ENCODE peak calls at places on chromosomes 7 and 10, in six cellular contexts. L is Right ventricle myocardium superior; C is GM23338; Y is brain microvascular endothelial cell; H is stimulated activated CD4-positive, alpha-beta T cell treated with anti-CD3 and anti-CD28 coated beads, Interleukin-12 subunit alpha, Interleukin-12 subunit beta, amount 100 ng/mL, for 4 hours; R is activated effector memory CD4-positive, alpha-beta T cell treated with anti-CD3 and anti-CD28 coated beads, Interleukin-2, amount 50 U/mL, for 16 hours. F is an unnamed sample.

GRCh38 chr7:2109936-2110585 is 122.7 kb downstream of the MAD1L1 start:
- DNase-seq in L (no peak), C (no peak), H (peak; percentile 54), Y (peak; percentile 94), R (peak; percentile 77), F (no peak)

GRCh38 chr7:77696643-77697534 is 630 bp downstream of the RSBN1L start:
- DNase-seq in R (peak; percentile 87), Y (peak; percentile 24), H (peak; percentile 64), L (peak; percentile 79), C (peak; percentile 74), F (peak; percentile 50)

GRCh38 chr7:141839256-141839655 is 2.0 kb downstream of the PRSS37 start:
- DNase-seq in L (no peak), Y (no peak), C (no peak), H (no peak), R (no peak), F (no peak)

GRCh38 chr7:41816111-41816510 is 113.2 kb upstream of the INHBA start:
- DNase-seq in R (no peak), Y (no peak), L (no peak), C (no peak), H (no peak), F (no peak)

GRCh38 chr10:123847686-123848432 is 43.7 kb downstream of the CPXM2 start:
- DNase-seq in L (no peak), R (no peak), H (no peak), Y (no peak), C (no peak), F (no peak)

GRCh38 chr10:21771219-21771618 is 232.3 kb downstream of the DNAJC1 start:
- DNase-seq in H (no peak), L (no peak), C (no peak), R (no peak), Y (no peak), F (no peak)

GRCh38 chr7:87797798-87798403 is 78.3 kb downstream of the SLC25A40 start:
- DNase-seq in H (no peak), C (peak; percentile 81), L (no peak), Y (peak; percentile 40), R (no peak), F (no peak)

GRCh38 chr7:17506090-17506489 is 207.6 kb downstream of the AHR start:
- DNase-seq in L (no peak), H (no peak), C (no peak), Y (no peak), R (no peak), F (no peak)

GRCh38 chr10:5814110-5815107 is 1.2 kb upstream of the GDI2 start:
- DNase-seq in L (no peak), H (no peak), R (peak; percentile 51), Y (peak; percentile 7), C (no peak), F (peak; percentile 12)

GRCh38 chr10:37146443-37146842 is 21.0 kb downstream of the ANKRD30A start:
- DNase-seq in Y (no peak), H (no peak), L (no peak), R (no peak), C (no peak), F (no peak)

GRCh38 chr10:17286562-17287089 is 58.6 kb downstream of the VIM start:
- DNase-seq in L (no peak), H (no peak), C (no peak), R (no peak), Y (no peak), F (no peak)

GRCh38 chr7:129859188-129859587 is 93.6 kb downstream of the UBE2H start:
- DNase-seq in Y (peak; percentile 26), C (no peak), R (no peak), L (no peak), H (no peak), F (no peak)

GRCh38 chr7:132500727-132501410 is 75.4 kb downstream of the PLXNA4 start:
- DNase-seq in H (no peak), R (no peak), C (peak; percentile 64), Y (peak; percentile 3), L (peak; percentile 75), F (no peak)

GRCh38 chr10:3693031-3693714 is 91.8 kb downstream of the KLF6 start:
- DNase-seq in C (peak; percentile 15), L (no peak), H (no peak), Y (no peak), R (no peak), F (no peak)

GRCh38 chr10:133325392-133325760 is 11.3 kb downstream of the CALY start:
- DNase-seq in H (no peak), Y (no peak), C (peak; percentile 28), L (peak; percentile 45), R (no peak), F (no peak)

GRCh38 chr10:46514899-46515298 is 41.6 kb downstream of the GPRIN2 start:
- DNase-seq in C (no peak), Y (no peak), L (no peak), H (no peak), R (no peak), F (no peak)

GRCh38 chr10:80537705-80538480 is at the start of gene SH2D4B:
- DNase-seq in L (no peak), R (no peak), C (no peak), H (no peak), Y (no peak), F (no peak)

GRCh38 chr7:47407821-47408674 is 173.9 kb downstream of the TNS3 start:
- DNase-seq in L (no peak), R (no peak), C (no peak), Y (no peak), H (no peak), F (no peak)

GRCh38 chr10:124002391-124003069 is 90.9 kb downstream of the CHST15 start:
- DNase-seq in L (no peak), H (no peak), C (no peak), Y (no peak), R (peak; percentile 33), F (no peak)

GRCh38 chr10:118835682-118836326 is 81.0 kb upstream of the CACUL1 start:
- DNase-seq in C (no peak), H (no peak), L (no peak), R (no peak), Y (no peak), F (peak; percentile 51)

GRCh38 chr7:26100940-26101339 is 51.1 kb upstream of the NFE2L3 start:
- DNase-seq in L (no peak), C (peak; percentile 46), H (no peak), Y (no peak), R (no peak), F (no peak)

GRCh38 chr10:3785849-3786290 is 861 bp upstream of the KLF6 start:
- DNase-seq in C (peak; percentile 62), Y (no peak), R (peak; percentile 80), L (peak; percentile 64), H (no peak), F (no peak)

GRCh38 chr10:71216363-71216695 is 4.0 kb downstream of the UNC5B start:
- DNase-seq in C (no peak), R (no peak), Y (no peak), L (no peak), H (no peak), F (no peak)

GRCh38 chr10:131282961-131283360 is 28.6 kb downstream of the TCERG1L start:
- DNase-seq in C (no peak), Y (no peak), H (no peak), L (no peak), R (no peak), F (no peak)

GRCh38 chr10:134205-134742 is 981 bp upstream of the ZMYND11 start:
- DNase-seq in L (no peak), R (peak; percentile 78), H (no peak), C (peak; percentile 41), Y (no peak), F (no peak)

GRCh38 chr7:38704041-38704547 is 72.9 kb upstream of the AMPH start:
- DNase-seq in R (no peak), C (no peak), L (no peak), H (no peak), Y (no peak), F (no peak)

GRCh38 chr7:13904689-13905088 is 84.8 kb downstream of the ETV1 start:
- DNase-seq in L (no peak), H (no peak), C (no peak), R (no peak), Y (no peak), F (no peak)

GRCh38 chr7:26850193-26850651 is 14.2 kb downstream of the SKAP2 start:
- DNase-seq in Y (no peak), L (no peak), C (no peak), R (no peak), H (no peak), F (no peak)

GRCh38 chr7:140639366-140640053 is 1.1 kb downstream of the DENND2A start:
- DNase-seq in C (peak; percentile 51), R (no peak), L (peak; percentile 58), Y (peak; percentile 73), H (no peak), F (no peak)

GRCh38 chr10:95423327-95424005 is 132.7 kb upstream of the PDLIM1 start:
- DNase-seq in Y (no peak), R (no peak), C (no peak), L (no peak), H (no peak), F (no peak)

GRCh38 chr10:117497736-117498135 is 44.8 kb upstream of the EMX2 start:
- DNase-seq in H (no peak), Y (no peak), C (no peak), R (peak; percentile 31), L (no peak), F (no peak)

GRCh38 chr7:18153183-18153748 is 125.6 kb upstream of the PRPS1L1 start:
- DNase-seq in L (no peak), Y (no peak), R (no peak), C (no peak), H (no peak), F (no peak)

GRCh38 chr7:36684951-36685350 is 39.3 kb downstream of the AOAH start:
- DNase-seq in R (no peak), C (no peak), Y (no peak), L (no peak), H (no peak), F (no peak)

GRCh38 chr7:143978585-143978984 is 21.5 kb upstream of the OR6B1 start:
- DNase-seq in Y (no peak), L (no peak), R (no peak), C (no peak), H (no peak), F (no peak)

GRCh38 chr7:39919646-39920045 is 30.4 kb upstream of the CDK13 start:
- DNase-seq in R (no peak), H (no peak), C (no peak), Y (no peak), L (no peak), F (no peak)

F was measured in DMS79.